ENCODE peak calls at places on chromosome 9, in five cellular contexts. A, K, T, S and N are unnamed samples.
A peak's percentile ranks its signal among the peaks of the same experiment; 100 is the strongest.

GRCh38 chr9:129895376-129896268 is 60.4 kb downstream of the USP20 start:
- DNase-seq in A (no peak), K (no peak), S (no peak), T (no peak), N (no peak)

GRCh38 chr9:80208662-80209061 is 636.9 kb downstream of the TLE4 start:
- DNase-seq in A (no peak), T (no peak), S (no peak), K (no peak), N (no peak)

GRCh38 chr9:125493861-125494554 is 213.0 kb downstream of the MAPKAP1 start:
- DNase-seq in K (no peak), T (no peak), S (no peak), A (no peak), N (no peak)

GRCh38 chr9:19216466-19216865 is 14.0 kb upstream of the DENND4C start:
- DNase-seq in T (no peak), K (no peak), S (no peak), A (no peak), N (no peak)

GRCh38 chr9:73143606-73144328 is 7.9 kb upstream of the ANXA1 start:
- DNase-seq in S (peak; percentile 88), A (peak; percentile 85), T (peak; percentile 66), K (no peak), N (no peak)

GRCh38 chr9:115121140-115121710 is 3.3 kb upstream of the TNC start:
- DNase-seq in A (peak; percentile 66), T (no peak), S (no peak), K (no peak), N (no peak)

GRCh38 chr9:127185931-127186781 is 63.7 kb upstream of the ANGPTL2 start:
- DNase-seq in S (peak; percentile 100), T (no peak), K (no peak), A (peak; percentile 99), N (no peak)

GRCh38 chr9:15191358-15191757 is 115.7 kb downstream of the TTC39B start:
- DNase-seq in S (no peak), T (no peak), K (no peak), A (no peak), N (no peak)

GRCh38 chr9:124298646-124299235 is 41.0 kb downstream of the NEK6 start:
- DNase-seq in A (no peak), K (no peak), S (no peak), T (no peak), N (no peak)

GRCh38 chr9:117415584-117415937 is 704 bp upstream of the ASTN2 start:
- DNase-seq in K (no peak), A (no peak), T (no peak), S (no peak), N (no peak)

GRCh38 chr9:734831-735511 is 106.5 kb upstream of the DMRT1 start:
- DNase-seq in S (peak; percentile 97), A (peak; percentile 99), T (no peak), K (no peak), N (no peak)

GRCh38 chr9:124884376-124884775 is 22.4 kb downstream of the ARPC5L start:
- DNase-seq in S (no peak), K (no peak), A (no peak), T (no peak), N (no peak)

GRCh38 chr9:16521868-16522381 is 348.5 kb downstream of the BNC2 start:
- DNase-seq in A (peak; percentile 98), T (no peak), S (peak; percentile 79), K (no peak), N (no peak)

GRCh38 chr9:71819115-71819739 is 50.9 kb upstream of the CEMIP2 start:
- DNase-seq in A (peak; percentile 39), T (no peak), K (peak; percentile 31), S (peak; percentile 56), N (peak; percentile 10)

GRCh38 chr9:132531187-132531586 is 51.2 kb upstream of the BARHL1 start:
- DNase-seq in K (no peak), A (no peak), S (no peak), T (no peak), N (no peak)

GRCh38 chr9:15513335-15513734 is 2.6 kb upstream of the PSIP1 start:
- DNase-seq in S (peak; percentile 21), T (no peak), K (no peak), A (peak; percentile 24), N (no peak)

GRCh38 chr9:5958273-5958672 is 57.2 kb downstream of the RANBP6 start:
- DNase-seq in A (no peak), K (peak; percentile 16), S (no peak), T (no peak), N (no peak)

GRCh38 chr9:115133649-115134048 is 15.7 kb upstream of the TNC start:
- DNase-seq in S (peak; percentile 35), T (no peak), A (peak; percentile 97), K (no peak), N (no peak)

GRCh38 chr9:110864011-110864410 is 174.3 kb downstream of the LPAR1 start:
- DNase-seq in A (no peak), K (no peak), S (no peak), T (no peak), N (no peak)

GRCh38 chr9:2655411-2655901 is 33.9 kb downstream of the VLDLR start:
- DNase-seq in K (peak; percentile 29), T (peak; percentile 41), A (peak; percentile 91), S (peak; percentile 73), N (no peak)

GRCh38 chr9:38226491-38226951 is 157.5 kb upstream of the SHB start:
- DNase-seq in K (no peak), T (peak; percentile 22), S (no peak), A (no peak), N (no peak)

GRCh38 chr9:114302727-114303126 is 20.2 kb upstream of the ORM1 start:
- DNase-seq in A (no peak), S (no peak), T (no peak), K (no peak), N (no peak)

GRCh38 chr9:72038890-72039410 is 21.5 kb downstream of the C9orf57 start:
- DNase-seq in K (peak; percentile 75), T (peak; percentile 51), A (peak; percentile 73), S (peak; percentile 86), N (peak; percentile 75)

GRCh38 chr9:981491-981898 is 5.0 kb downstream of the DMRT3 start:
- DNase-seq in S (no peak), A (no peak), K (no peak), T (no peak), N (no peak)

GRCh38 chr9:93080406-93080805 is 15.6 kb upstream of the CARD19 start:
- DNase-seq in T (no peak), A (no peak), S (no peak), K (no peak), N (no peak)

GRCh38 chr9:22976454-22976853 is 529.8 kb downstream of the DMRTA1 start:
- DNase-seq in S (no peak), T (no peak), A (peak; percentile 44), K (no peak), N (no peak)

GRCh38 chr9:16022228-16022627 is 469.4 kb downstream of the CCDC171 start:
- DNase-seq in T (no peak), S (no peak), K (no peak), A (no peak), N (no peak)

GRCh38 chr9:89529243-89530030 is 31.5 kb upstream of the SEMA4D start:
- DNase-seq in A (no peak), K (no peak), T (no peak), S (no peak), N (no peak)

GRCh38 chr9:89526667-89527066 is 28.8 kb upstream of the SEMA4D start:
- DNase-seq in K (no peak), T (no peak), S (no peak), A (no peak), N (no peak)

GRCh38 chr9:89528131-89528530 is 30.2 kb upstream of the SEMA4D start:
- DNase-seq in K (no peak), A (no peak), T (no peak), S (no peak), N (no peak)

GRCh38 chr9:89527084-89527483 is 29.2 kb upstream of the SEMA4D start:
- DNase-seq in S (no peak), A (no peak), K (no peak), T (peak; percentile 80), N (no peak)

DNA sequence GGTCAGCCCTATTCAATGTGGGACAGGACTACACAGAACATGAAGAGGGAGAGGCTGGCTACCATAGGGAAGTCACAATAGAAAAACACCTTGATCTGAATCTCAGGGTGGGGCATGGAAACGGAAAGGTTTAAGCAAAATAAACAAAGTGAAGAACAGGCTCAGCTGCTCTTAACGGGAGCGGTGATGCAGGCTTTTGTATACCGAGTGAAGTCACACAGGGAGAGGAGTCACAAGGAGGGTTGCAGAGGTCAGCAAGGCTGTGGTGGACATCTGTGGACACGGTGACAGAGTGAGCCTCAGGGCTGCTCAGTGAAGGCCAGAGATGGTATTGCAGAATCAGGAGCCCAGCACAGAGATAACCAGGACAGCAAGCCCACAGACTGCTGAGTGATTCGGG is 30.6 kb upstream of the SEMA4D start:
- DNase-seq in T (no peak), A (no peak), K (no peak), S (no peak), N (no peak)
- TF ChIP-seq CTCF in T (no peak), A (no peak), K (no peak), S (no peak), N (no peak)

DNA sequence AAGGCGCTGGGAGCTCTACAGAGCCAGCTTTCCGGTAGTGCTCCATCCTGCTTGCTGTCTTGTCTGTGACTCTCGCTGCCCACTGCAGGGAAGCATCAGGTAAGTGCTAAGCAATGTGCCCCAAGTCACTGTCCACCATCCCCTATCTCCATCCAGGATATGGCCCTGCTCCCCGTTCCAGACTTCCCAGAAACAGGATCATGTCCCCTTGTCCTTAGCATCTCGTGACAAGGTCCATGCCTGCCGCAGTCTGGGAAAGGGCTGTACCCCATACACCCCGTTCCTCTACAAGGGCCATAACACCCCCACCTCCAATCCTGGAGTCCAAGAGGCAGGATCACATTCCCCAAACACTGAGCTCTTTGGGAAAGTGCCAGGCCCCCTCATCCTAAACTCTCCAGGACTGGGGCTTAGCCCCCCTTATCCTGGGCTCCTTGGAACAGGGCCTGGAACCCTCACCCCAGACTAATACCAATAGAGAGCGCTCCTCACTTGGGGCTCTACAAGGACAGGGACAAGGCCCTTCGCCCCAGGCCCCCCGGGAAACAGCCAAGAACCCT is 566 bp downstream of the RPP25L start:
- DNase-seq in A (no peak), T (no peak), S (no peak), K (no peak), N (no peak)
- TF ChIP-seq CTCF in A (no peak), T (no peak), S (no peak), K (no peak), N (no peak)

DNA sequence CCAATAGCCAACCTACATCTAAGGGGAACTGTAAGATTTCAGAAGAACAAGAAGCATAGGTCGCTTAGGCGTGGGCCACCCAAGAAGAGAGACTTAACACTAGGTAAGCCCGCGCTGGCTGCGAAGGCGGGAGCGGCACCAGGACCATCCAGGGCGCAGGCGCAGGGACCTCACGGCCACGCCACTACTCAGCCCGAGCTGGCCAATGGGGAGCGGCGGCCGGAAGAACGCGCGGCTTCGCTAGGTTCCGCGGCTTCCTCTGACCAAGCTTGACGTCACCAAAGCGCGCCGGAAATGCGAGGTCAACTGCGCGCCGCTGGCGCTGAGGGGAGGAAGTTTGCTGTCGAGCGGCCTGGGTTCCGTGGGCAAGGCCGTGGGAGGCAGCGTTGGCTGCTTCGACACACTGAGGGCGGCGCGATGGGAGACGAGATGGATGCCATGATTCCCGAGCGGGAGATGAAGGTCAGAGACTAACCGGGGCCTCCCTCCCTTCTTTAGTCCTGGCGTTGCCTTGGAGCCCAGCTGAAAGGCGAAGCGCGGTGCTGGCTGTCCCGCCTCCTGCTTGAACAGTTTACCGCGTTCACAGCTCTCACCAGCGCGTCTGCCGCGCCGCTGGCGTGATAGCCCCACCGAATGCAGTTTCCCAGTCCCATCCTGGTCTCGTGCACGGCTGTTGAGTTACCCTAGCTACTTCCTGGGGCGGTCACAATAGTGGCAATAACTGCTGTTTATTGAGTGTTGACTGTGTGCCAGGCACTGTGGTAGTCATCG is at the start of gene NUP214:
- DNase-seq in A (peak; percentile 96), S (peak; percentile 98), K (peak; percentile 100), T (peak; percentile 95), N (peak; percentile 98)
- TF ChIP-seq CTCF in A (no peak), S (no peak), K (no peak), T (no peak), N (no peak)

GRCh38 chr9:81814794-81815464 is 113.3 kb upstream of the SPATA31D4 start:
- DNase-seq in K (no peak), A (no peak), T (no peak), S (no peak), N (no peak)
- TF ChIP-seq CTCF in K (no peak), A (no peak), T (no peak), S (no peak), N (no peak)